ENCODE peak calls at places on chromosome 2, in four cellular contexts. R, V, T and C are unnamed samples. For H3K4me1, the result is how much of the 10 kb centered on the place peaks cover.

GRCh38 chr2:216905649-216906048 is 45.8 kb upstream of the TNP1 start:
- DNase-seq in R (no peak), V (no peak), T (no peak), C (no peak)

GRCh38 chr2:210598219-210598618 is 41.8 kb downstream of the CPS1 start:
- DNase-seq in R (no peak), V (no peak), T (no peak), C (no peak)

GRCh38 chr2:98569197-98569793 is 39.0 kb downstream of the COA5 start:
- DNase-seq in R (peak), V (no peak), T (no peak), C (peak)

GRCh38 chr2:187875271-187875670 is 321.0 kb upstream of the TFPI start:
- DNase-seq in R (no peak), V (no peak), T (no peak), C (no peak)

GRCh38 chr2:20578895-20579825 is 71.7 kb downstream of the HS1BP3 start:
- DNase-seq in R (peak), V (peak), T (no peak), C (peak)

GRCh38 chr2:237866119-237866621 is 6.7 kb downstream of the RAMP1 start:
- DNase-seq in R (no peak), V (peak), T (no peak), C (no peak)

GRCh38 chr2:126392889-126393288 is 263.1 kb upstream of the GYPC start:
- DNase-seq in R (no peak), V (no peak), T (no peak), C (no peak)

GRCh38 chr2:120874401-120874821 is 138.7 kb downstream of the GLI2 start:
- DNase-seq in R (no peak), V (no peak), T (peak), C (no peak)

GRCh38 chr2:222424281-222424728 is at the start of gene SGPP2:
- DNase-seq in R (peak), V (no peak), T (peak), C (no peak)

GRCh38 chr2:219987830-219988229 is 360.4 kb downstream of the SLC4A3 start:
- DNase-seq in R (no peak), V (peak), T (no peak), C (no peak)

GRCh38 chr2:196128749-196129148 is 42.6 kb downstream of the STK17B start:
- DNase-seq in R (no peak), V (no peak), T (no peak), C (no peak)

GRCh38 chr2:181440919-181441318 is 16.3 kb upstream of the ITGA4 start:
- DNase-seq in R (no peak), V (no peak), T (no peak), C (no peak)

GRCh38 chr2:68857855-68858456 is 13.2 kb downstream of the BMP10 start:
- DNase-seq in R (no peak), V (no peak), T (no peak), C (no peak)

GRCh38 chr2:26948800-26949199 is 21.6 kb upstream of the MAPRE3 start:
- DNase-seq in R (no peak), V (no peak), T (no peak), C (no peak)

GRCh38 chr2:73852020-73852419 is 23.3 kb downstream of the STAMBP start:
- DNase-seq in R (no peak), V (peak), T (no peak), C (no peak)

GRCh38 chr2:119723784-119724467 is 35.8 kb upstream of the PTPN4 start:
- DNase-seq in R (no peak), V (peak), T (no peak), C (no peak)

GRCh38 chr2:88503771-88504170 is 51.3 kb upstream of the FOXI3 start:
- DNase-seq in R (no peak), V (no peak), T (no peak), C (no peak)

GRCh38 chr2:105783151-105783738 is 38.5 kb downstream of the NCK2 start:
- DNase-seq in R (no peak), V (no peak), T (no peak), C (no peak)

GRCh38 chr2:171728989-171729951 is 42.0 kb downstream of the DYNC1I2 start:
- DNase-seq in R (no peak), V (no peak), T (no peak), C (no peak)

GRCh38 chr2:206435738-206436137 is 7.6 kb upstream of the ADAM23 start:
- DNase-seq in R (no peak), V (no peak), T (no peak), C (no peak)

GRCh38 chr2:130835766-130836015 is 1.0 kb upstream of the ARHGEF4 start:
- DNase-seq in R (no peak), V (no peak), T (no peak), C (no peak)

GRCh38 chr2:121171625-121172119 is 113.3 kb downstream of the TFCP2L1 start:
- DNase-seq in R (peak), V (no peak), T (no peak), C (no peak)

GRCh38 chr2:21633531-21634310 is 510.0 kb downstream of the TDRD15 start:
- DNase-seq in R (no peak), V (no peak), T (no peak), C (no peak)

GRCh38 chr2:151733781-151734672 is at the start of gene NEB:
- DNase-seq in R (no peak), V (no peak), T (no peak), C (no peak)

GRCh38 chr2:78411284-78411683 is 614.2 kb upstream of the REG3G start:
- DNase-seq in R (no peak), V (no peak), T (no peak), C (no peak)

GRCh38 chr2:218027426-218028188 is 24.8 kb upstream of the TNS1 start:
- DNase-seq in R (peak), V (no peak), T (no peak), C (no peak)

GRCh38 chr2:218028562-218029348 is 26.0 kb upstream of the TNS1 start:
- DNase-seq in R (peak), V (no peak), T (no peak), C (no peak)

GRCh38 chr2:218026244-218026643 is 23.4 kb upstream of the TNS1 start:
- DNase-seq in R (no peak), V (no peak), T (no peak), C (no peak)

GRCh38 chr2:218028189-218028495 is 25.3 kb upstream of the TNS1 start:
- DNase-seq in R (peak), V (no peak), T (no peak), C (no peak)

GRCh38 chr2:218026676-218027425 is 24.1 kb upstream of the TNS1 start:
- DNase-seq in R (peak), V (no peak), T (no peak), C (no peak)
- H3K4me1 ChIP-seq in R (under half), V (under half), T (under half), C (under half)

GRCh38 chr2:85276571-85277121 is 51.1 kb downstream of the TGOLN2 start:
- DNase-seq in R (no peak), V (no peak), T (no peak), C (no peak)
- H3K27ac ChIP-seq in R (peak), V (peak), T (no peak), C (peak)

GRCh38 chr2:36385603-36386002 is 30.0 kb downstream of the CRIM1 start:
- DNase-seq in R (no peak), V (no peak), T (no peak), C (no peak)

GRCh38 chr2:36388472-36388871 is 32.9 kb downstream of the CRIM1 start:
- DNase-seq in R (no peak), V (no peak), T (no peak), C (no peak)

GRCh38 chr2:36382472-36382871 is 26.9 kb downstream of the CRIM1 start:
- DNase-seq in R (no peak), V (no peak), T (no peak), C (no peak)

GRCh38 chr2:36389081-36389480 is 33.5 kb downstream of the CRIM1 start:
- DNase-seq in R (no peak), V (peak), T (no peak), C (no peak)

DNA sequence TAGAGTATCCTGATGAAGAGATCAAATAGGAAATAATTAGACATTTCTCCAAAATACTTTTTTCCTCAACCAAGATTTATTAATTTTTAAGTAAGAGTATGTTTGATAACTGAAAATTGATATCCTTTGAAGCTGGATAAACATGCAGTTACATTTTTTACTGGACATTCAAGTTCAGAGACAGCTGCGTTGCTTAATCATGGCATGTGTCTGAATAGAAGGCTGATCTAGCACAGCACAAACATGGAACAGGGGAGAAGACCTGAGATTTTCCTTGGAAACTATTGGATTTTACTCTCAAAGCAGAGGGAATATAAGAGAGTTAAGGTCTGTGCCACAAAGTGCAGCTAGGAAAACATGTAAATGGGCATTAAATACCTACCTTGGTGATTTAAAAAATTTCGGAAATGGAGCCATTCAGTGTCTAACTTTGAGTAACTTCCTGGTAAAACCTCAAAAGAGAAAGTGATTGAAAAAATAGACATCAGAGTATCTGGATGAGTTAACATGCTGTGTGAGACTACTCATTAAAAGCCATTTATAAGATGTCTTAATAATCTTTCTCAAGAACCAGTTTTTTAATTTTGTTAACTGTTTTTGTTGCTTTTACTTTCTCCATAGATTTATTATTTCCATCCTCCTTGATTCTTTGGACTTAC is 31.8 kb downstream of the CRIM1 start:
- DNase-seq in R (no peak), V (no peak), T (no peak), C (no peak)
- H3K4me3 ChIP-seq in R (no peak), V (no peak), T (no peak), C (no peak)

DNA sequence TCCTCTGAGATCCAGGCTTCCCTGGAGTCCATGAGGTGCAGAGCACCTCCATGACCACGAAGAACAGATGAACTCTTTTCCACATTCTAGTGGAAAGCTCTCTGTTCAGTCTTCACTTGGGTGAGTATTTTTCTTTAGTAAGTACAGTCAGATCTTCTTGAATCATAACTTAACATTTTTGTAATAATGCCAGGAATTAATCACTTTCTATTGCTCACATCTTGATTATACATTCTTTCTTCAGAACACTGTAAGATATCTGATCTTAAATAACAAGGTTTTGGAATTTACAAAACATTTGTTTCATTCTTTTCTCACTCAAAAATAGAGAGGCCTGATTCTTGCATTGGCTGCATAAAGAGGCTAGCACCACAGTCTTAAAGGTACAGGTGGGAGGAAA is 45.4 kb upstream of the RND3 start:
- DNase-seq in R (no peak), V (peak), T (no peak), C (no peak)
- H3K4me1 ChIP-seq in R (under half), V (under half), T (under half), C (under half)